ENCODE peak calls at places on chromosomes 6 and 20, in five cellular contexts. One of them, this sample, is unnamed.

GRCh38 chr20:59723108-59723500 is 118.8 kb downstream of the PHACTR3 start:
- DNase-seq in KBM-7: peak
- DNase-seq in stimulated activated CD4-positive, alpha-beta T cell treated with anti-CD3 and anti-CD28 coated beads, Interleukin-1b, Interleukin-23, amount 100 ng/mL, for 1 hour: no peak
- DNase-seq in D341Med: no peak
- DNase-seq in foreskin fibroblast: no peak
- DNase-seq in this sample: no peak

GRCh38 chr6:56759521-56759920 is 116.8 kb upstream of the DST start:
- DNase-seq in stimulated activated CD4-positive, alpha-beta T cell treated with anti-CD3 and anti-CD28 coated beads, Interleukin-1b, Interleukin-23, amount 100 ng/mL, for 1 hour: no peak
- DNase-seq in D341Med: no peak
- DNase-seq in KBM-7: no peak
- DNase-seq in foreskin fibroblast: no peak
- DNase-seq in this sample: no peak

GRCh38 chr20:51043811-51044210 is 20.9 kb upstream of the KCNG1 start:
- DNase-seq in KBM-7: no peak
- DNase-seq in stimulated activated CD4-positive, alpha-beta T cell treated with anti-CD3 and anti-CD28 coated beads, Interleukin-1b, Interleukin-23, amount 100 ng/mL, for 1 hour: no peak
- DNase-seq in D341Med: no peak
- DNase-seq in foreskin fibroblast: peak
- DNase-seq in this sample: no peak

GRCh38 chr20:63070301-63070625 is 63.5 kb upstream of the BHLHE23 start:
- DNase-seq in stimulated activated CD4-positive, alpha-beta T cell treated with anti-CD3 and anti-CD28 coated beads, Interleukin-1b, Interleukin-23, amount 100 ng/mL, for 1 hour: no peak
- DNase-seq in foreskin fibroblast: no peak
- DNase-seq in KBM-7: no peak
- DNase-seq in D341Med: no peak
- DNase-seq in this sample: no peak

GRCh38 chr6:89604662-89605061 is 33.9 kb downstream of the LYRM2 start:
- DNase-seq in foreskin fibroblast: no peak
- DNase-seq in KBM-7: no peak
- DNase-seq in D341Med: no peak
- DNase-seq in stimulated activated CD4-positive, alpha-beta T cell treated with anti-CD3 and anti-CD28 coated beads, Interleukin-1b, Interleukin-23, amount 100 ng/mL, for 1 hour: no peak
- DNase-seq in this sample: no peak

GRCh38 chr6:167331565-167331964 is 6.7 kb downstream of the TTLL2 start:
- DNase-seq in D341Med: no peak
- DNase-seq in KBM-7: no peak
- DNase-seq in foreskin fibroblast: no peak
- DNase-seq in stimulated activated CD4-positive, alpha-beta T cell treated with anti-CD3 and anti-CD28 coated beads, Interleukin-1b, Interleukin-23, amount 100 ng/mL, for 1 hour: no peak
- DNase-seq in this sample: no peak

GRCh38 chr6:3573670-3574069 is 116.8 kb upstream of the SLC22A23 start:
- DNase-seq in stimulated activated CD4-positive, alpha-beta T cell treated with anti-CD3 and anti-CD28 coated beads, Interleukin-1b, Interleukin-23, amount 100 ng/mL, for 1 hour: no peak
- DNase-seq in KBM-7: no peak
- DNase-seq in D341Med: no peak
- DNase-seq in foreskin fibroblast: no peak
- DNase-seq in this sample: no peak

GRCh38 chr20:5634894-5635293 is 115.3 kb upstream of the SHLD1 start:
- DNase-seq in D341Med: no peak
- DNase-seq in foreskin fibroblast: no peak
- DNase-seq in KBM-7: no peak
- DNase-seq in stimulated activated CD4-positive, alpha-beta T cell treated with anti-CD3 and anti-CD28 coated beads, Interleukin-1b, Interleukin-23, amount 100 ng/mL, for 1 hour: no peak
- DNase-seq in this sample: no peak

GRCh38 chr6:36596359-36596758 is 2.2 kb downstream of the SRSF3 start:
- DNase-seq in KBM-7: no peak
- DNase-seq in D341Med: no peak
- DNase-seq in stimulated activated CD4-positive, alpha-beta T cell treated with anti-CD3 and anti-CD28 coated beads, Interleukin-1b, Interleukin-23, amount 100 ng/mL, for 1 hour: no peak
- DNase-seq in foreskin fibroblast: no peak
- DNase-seq in this sample: no peak

This sample was measured in MG63.